ENCODE peak calls at places on chromosomes 4 and X, in six cellular contexts. J, V, L, D, I and P are unnamed samples.

GRCh38 chr4:127503111-127503510 is 129.6 kb upstream of the INTU start:
- DNase-seq in J (no peak), V (no peak), L (no peak), D (no peak), I (no peak), P (no peak)

GRCh38 chrX:19760841-19761512 is 126.4 kb downstream of the SH3KBP1 start:
- DNase-seq in J (no peak), V (no peak), L (no peak), D (no peak), I (no peak), P (no peak)

GRCh38 chr4:184362338-184362737 is 112.0 kb downstream of the IRF2 start:
- DNase-seq in J (no peak), V (no peak), L (no peak), D (no peak), I (no peak), P (no peak)

GRCh38 chr4:130238121-130238520 is 1142.2 kb downstream of the C4orf33 start:
- DNase-seq in J (no peak), V (no peak), L (no peak), D (no peak), I (no peak), P (no peak)

GRCh38 chr4:102388636-102389035 is 43.4 kb upstream of the SLC39A8 start:
- DNase-seq in J (no peak), V (no peak), L (no peak), D (no peak), I (no peak), P (no peak)

GRCh38 chrX:80812176-80812575 is 2.5 kb upstream of the BRWD3 start:
- DNase-seq in J (peak), V (peak), L (no peak), D (peak), I (no peak), P (no peak)

GRCh38 chrX:46838974-46839480 is 2.2 kb downstream of the RP2 start:
- DNase-seq in J (no peak), V (no peak), L (no peak), D (no peak), I (no peak), P (peak)

GRCh38 chr4:168856312-168856711 is 153.7 kb downstream of the CBR4 start:
- DNase-seq in J (no peak), V (no peak), L (no peak), D (no peak), I (no peak), P (no peak)

GRCh38 chrX:36898301-36898700 is 109.9 kb upstream of the FAM47C start:
- DNase-seq in J (no peak), V (no peak), L (no peak), D (no peak), I (no peak), P (no peak)

GRCh38 chr4:181085584-181085983 is 1157.6 kb upstream of the TENM3 start:
- DNase-seq in J (no peak), V (no peak), L (no peak), D (no peak), I (no peak), P (no peak)

GRCh38 chr4:168695288-168695687 is 198.4 kb downstream of the PALLD start:
- DNase-seq in J (no peak), V (no peak), L (no peak), D (no peak), I (no peak), P (no peak)

GRCh38 chr4:150411527-150411926 is 170.4 kb upstream of the MAB21L2 start:
- DNase-seq in J (no peak), V (no peak), L (no peak), D (no peak), I (no peak), P (no peak)